ENCODE peak calls at places on chromosomes 4 and X, in seven cellular contexts. I is neural progenitor cell, E is GM23248, A is SK-N-SH, M is OCI-LY7, W is HCT116, G is hepatocyte. L is an unnamed sample.

GRCh38 chr4:86831262-86832090 is 17.7 kb downstream of the SLC10A6 start:
- DNase-seq in I (no peak), E (peak), A (no peak), M (no peak), W (peak), G (peak), L (no peak)

GRCh38 chrX:15929231-15929630 is 74.6 kb upstream of the AP1S2 start:
- DNase-seq in I (no peak), E (no peak), A (no peak), M (no peak), W (no peak), G (peak), L (no peak)

GRCh38 chrX:23003121-23003520 is 3.4 kb downstream of the DDX53 start:
- DNase-seq in I (no peak), E (peak), A (no peak), M (no peak), W (no peak), G (no peak), L (no peak)

GRCh38 chrX:135974279-135974856 is 580 bp upstream of the MMGT1 start:
- DNase-seq in I (peak), E (no peak), A (peak), M (peak), W (peak), G (peak), L (peak)

GRCh38 chr4:90080116-90080515 is 47.1 kb upstream of the CCSER1 start:
- DNase-seq in I (no peak), E (no peak), A (peak), M (no peak), W (no peak), G (no peak), L (peak)

GRCh38 chr4:88584471-88584900 is 7.8 kb upstream of the HERC3 start:
- DNase-seq in I (peak), E (no peak), A (no peak), M (no peak), W (no peak), G (no peak), L (no peak)

GRCh38 chr4:13919021-13919441 is 291.5 kb upstream of the BOD1L1 start:
- DNase-seq in I (no peak), E (peak), A (no peak), M (no peak), W (no peak), G (peak), L (no peak)

GRCh38 chrX:100700809-100701208 is 31.1 kb downstream of the SYTL4 start:
- DNase-seq in I (no peak), E (no peak), A (no peak), M (no peak), W (no peak), G (no peak), L (no peak)

GRCh38 chr4:175394213-175394612 is 417.9 kb downstream of the GPM6A start:
- DNase-seq in I (no peak), E (no peak), A (no peak), M (peak), W (no peak), G (no peak), L (no peak)

GRCh38 chr4:93888308-93888707 is 59.8 kb downstream of the ATOH1 start:
- DNase-seq in I (no peak), E (no peak), A (no peak), M (no peak), W (no peak), G (no peak), L (no peak)

GRCh38 chrX:120302434-120302833 is 8.8 kb downstream of the TMEM255A start:
- DNase-seq in I (peak), E (no peak), A (no peak), M (peak), W (no peak), G (peak), L (peak)

GRCh38 chrX:115940348-115940747 is 230.2 kb upstream of the AGTR2 start:
- DNase-seq in I (no peak), E (no peak), A (no peak), M (no peak), W (no peak), G (no peak), L (peak)

GRCh38 chrX:154738013-154738738 is 12.7 kb downstream of the GAB3 start:
- DNase-seq in I (no peak), E (peak), A (no peak), M (no peak), W (no peak), G (no peak), L (no peak)

GRCh38 chr4:6688879-6689505 is 4.7 kb upstream of the S100P start:
- DNase-seq in I (peak), E (peak), A (no peak), M (no peak), W (peak), G (peak), L (peak)

GRCh38 chrX:120450163-120450562 is 18.9 kb downstream of the LAMP2 start:
- DNase-seq in I (peak), E (peak), A (peak), M (peak), W (no peak), G (no peak), L (no peak)

GRCh38 chr4:56803473-56803872 is 18.0 kb downstream of the SPINK2 start:
- DNase-seq in I (no peak), E (no peak), A (no peak), M (peak), W (no peak), G (peak), L (peak)

GRCh38 chr4:182015893-182016292 is 227.3 kb upstream of the TENM3 start:
- DNase-seq in I (no peak), E (peak), A (no peak), M (no peak), W (no peak), G (no peak), L (no peak)

GRCh38 chr4:85861064-85861767 is 386.3 kb downstream of the ARHGAP24 start:
- DNase-seq in I (no peak), E (no peak), A (no peak), M (no peak), W (no peak), G (peak), L (no peak)

GRCh38 chrX:13028871-13029336 is 15.5 kb downstream of the FAM9C start:
- DNase-seq in I (no peak), E (no peak), A (no peak), M (no peak), W (no peak), G (peak), L (no peak)

GRCh38 chr4:24799544-24800272 is 4.3 kb downstream of the SOD3 start:
- DNase-seq in I (peak), E (peak), A (peak), M (no peak), W (no peak), G (no peak), L (no peak)

DNA sequence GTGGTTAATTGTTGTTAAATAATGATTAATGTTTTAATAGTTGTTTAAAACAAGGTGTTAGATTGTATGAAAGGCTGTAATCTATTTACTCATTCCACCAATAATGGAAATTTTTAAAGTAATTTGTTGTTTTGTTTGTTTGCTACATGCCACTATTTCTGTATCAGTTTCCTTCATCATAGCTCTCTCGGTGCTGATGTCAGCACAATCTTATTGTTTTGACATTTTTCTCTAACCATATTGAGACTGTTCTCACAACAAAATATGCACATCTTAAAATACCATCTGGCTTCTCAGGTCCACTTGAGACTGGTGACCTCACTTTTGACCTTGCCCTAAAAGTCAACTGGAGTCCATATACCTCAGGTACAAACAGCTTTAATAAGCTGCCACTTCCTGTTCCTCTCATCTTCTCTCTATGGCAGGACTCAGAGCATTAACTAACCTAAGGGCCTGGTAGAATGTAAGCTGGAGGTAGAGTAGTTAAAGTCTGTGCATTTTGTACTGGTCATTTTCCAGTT is 1.0 kb upstream of the GUCY1B1 start:
- DNase-seq in I (no peak), E (no peak), A (no peak), M (no peak), W (no peak), G (no peak), L (peak)
- H3K27ac ChIP-seq in I (no peak), E (no peak), A (no peak), M (no peak), W (no peak), G (no peak), L (no peak)

GRCh38 chr4:8759987-8760386 is 111.7 kb downstream of the HMX1 start:
- DNase-seq in I (no peak), E (no peak), A (no peak), M (no peak), W (no peak), G (no peak), L (no peak)

GRCh38 chr4:8761167-8761823 is 110.3 kb downstream of the HMX1 start:
- DNase-seq in I (no peak), E (no peak), A (no peak), M (no peak), W (no peak), G (no peak), L (no peak)

GRCh38 chr4:8762356-8762755 is 109.3 kb downstream of the HMX1 start:
- DNase-seq in I (no peak), E (no peak), A (no peak), M (no peak), W (no peak), G (no peak), L (no peak)

GRCh38 chr4:8761824-8762205 is 109.8 kb downstream of the HMX1 start:
- DNase-seq in I (no peak), E (no peak), A (no peak), M (no peak), W (no peak), G (no peak), L (no peak)

DNA sequence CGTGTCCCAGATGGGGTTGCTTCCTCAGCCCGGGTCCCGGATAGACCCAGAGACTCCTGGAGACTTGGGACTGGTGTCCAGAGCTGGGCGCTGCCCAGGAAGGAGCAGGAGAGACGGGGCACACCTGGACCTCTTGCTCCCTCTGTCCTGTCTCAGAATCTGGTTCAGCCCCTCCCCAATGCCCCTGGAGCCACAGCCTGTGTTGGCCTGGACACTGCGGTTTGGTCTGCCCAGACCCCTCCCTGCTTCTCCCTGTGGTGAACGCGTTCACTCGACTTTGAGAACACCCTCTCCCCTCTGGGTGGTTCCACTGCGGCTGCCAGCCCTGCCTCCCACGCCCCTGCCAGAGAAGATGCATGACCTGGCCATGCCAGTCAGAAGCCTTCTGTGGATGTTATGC is 111.1 kb downstream of the HMX1 start:
- DNase-seq in I (no peak), E (no peak), A (no peak), M (no peak), W (no peak), G (no peak), L (no peak)
- TF ChIP-seq EZH2phosphoT487 in I (no peak), E (no peak), A (no peak), M (no peak), W (no peak), G (no peak), L (no peak)

GRCh38 chr4:186137193-186137792 is 32.8 kb downstream of the FAM149A start:
- DNase-seq in I (no peak), E (peak), A (peak), M (peak), W (peak), G (peak), L (peak)

GRCh38 chr4:186132577-186133277 is 28.2 kb downstream of the FAM149A start:
- DNase-seq in I (peak), E (peak), A (no peak), M (peak), W (peak), G (peak), L (peak)

GRCh38 chr4:186128842-186129241 is 24.3 kb downstream of the FAM149A start:
- DNase-seq in I (no peak), E (no peak), A (no peak), M (no peak), W (no peak), G (no peak), L (no peak)

GRCh38 chr4:186131935-186132334 is 27.4 kb downstream of the FAM149A start:
- DNase-seq in I (no peak), E (no peak), A (no peak), M (no peak), W (no peak), G (no peak), L (no peak)

DNA sequence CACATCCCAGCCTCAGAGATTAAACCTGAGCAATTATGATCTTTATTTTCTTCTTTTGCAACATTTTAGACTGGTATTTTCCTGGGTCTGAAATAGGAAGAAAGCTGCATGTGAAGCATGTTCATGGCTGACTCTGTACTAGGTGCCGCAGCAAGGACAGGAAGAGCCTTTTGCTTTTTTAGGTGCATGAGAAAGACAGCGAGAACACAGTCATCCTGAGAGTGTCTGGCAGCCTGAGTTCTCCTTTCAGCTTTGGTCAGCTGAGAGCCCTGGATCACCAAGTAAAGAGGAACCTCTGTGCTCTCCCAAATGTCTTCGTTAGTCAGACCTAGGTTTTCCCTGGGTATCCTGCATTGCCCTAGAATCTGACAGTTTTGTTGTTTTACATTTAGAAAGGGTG is 29.8 kb downstream of the FAM149A start:
- DNase-seq in I (no peak), E (no peak), A (no peak), M (no peak), W (no peak), G (no peak), L (peak)
- H2AFZ ChIP-seq in I (no peak), E (no peak), A (no peak), M (no peak), W (no peak), G (no peak), L (peak)

GRCh38 chr4:150889306-150889705 is 125.8 kb downstream of the LRBA start:
- DNase-seq in I (no peak), E (no peak), A (no peak), M (no peak), W (no peak), G (no peak), L (no peak)

GRCh38 chr4:150888217-150888616 is 126.9 kb downstream of the LRBA start:
- DNase-seq in I (no peak), E (no peak), A (no peak), M (no peak), W (no peak), G (no peak), L (no peak)

GRCh38 chr4:150884625-150885024 is 130.5 kb downstream of the LRBA start:
- DNase-seq in I (no peak), E (no peak), A (no peak), M (no peak), W (no peak), G (no peak), L (no peak)

GRCh38 chr4:150888625-150889024 is 126.5 kb downstream of the LRBA start:
- DNase-seq in I (no peak), E (no peak), A (no peak), M (no peak), W (no peak), G (no peak), L (no peak)

GRCh38 chr4:150886597-150886996 is 128.5 kb downstream of the LRBA start:
- DNase-seq in I (no peak), E (peak), A (no peak), M (no peak), W (no peak), G (no peak), L (no peak)
- H3K27ac ChIP-seq in I (no peak), E (no peak), A (no peak), M (no peak), W (no peak), G (no peak), L (no peak)

DNA sequence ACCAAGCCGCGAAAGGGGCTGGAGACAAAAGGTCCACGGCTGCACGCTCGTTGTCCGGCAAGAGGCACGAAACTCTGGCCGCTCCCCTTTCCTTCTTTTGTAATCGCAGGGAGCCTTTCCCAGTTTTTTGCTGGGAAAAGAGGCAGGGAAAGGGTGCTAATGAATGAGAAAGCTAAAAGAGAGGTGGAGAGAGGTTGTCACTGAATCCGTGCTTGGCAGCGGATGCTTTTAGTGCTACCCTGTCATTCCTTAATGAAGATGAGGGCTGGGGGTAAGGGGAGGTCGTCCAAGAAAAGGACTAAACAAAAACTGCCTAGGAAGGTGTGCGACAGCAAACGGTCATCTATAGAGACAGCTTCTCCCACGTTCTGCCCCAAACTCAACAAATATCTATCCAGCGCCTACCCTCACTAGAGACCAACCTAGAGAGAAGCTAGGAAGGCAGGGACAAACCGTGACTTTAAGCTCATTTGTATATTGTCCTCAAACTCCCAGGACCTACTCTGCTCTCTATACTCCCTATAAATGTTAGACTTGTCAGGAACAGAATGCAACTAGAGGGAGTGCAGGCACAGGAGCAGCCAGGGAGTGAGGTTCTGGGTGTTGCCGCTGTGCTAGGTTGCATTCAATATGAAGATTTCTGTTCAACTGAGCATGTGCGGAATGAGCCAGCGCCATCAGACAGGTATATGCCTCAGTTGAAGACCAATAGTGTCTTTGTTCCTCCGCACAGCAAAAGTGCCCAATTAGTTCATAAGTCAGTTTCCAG is 755 bp upstream of the CASK start:
- DNase-seq in I (peak), E (peak), A (peak), M (peak), W (peak), G (peak), L (peak)
- TF ChIP-seq EZH2phosphoT487 in I (no peak), E (no peak), A (no peak), M (no peak), W (no peak), G (no peak), L (no peak)

GRCh38 chr4:48604041-48604440 is 114.0 kb downstream of the ZAR1 start:
- DNase-seq in I (no peak), E (no peak), A (no peak), M (no peak), W (no peak), G (no peak), L (no peak)

GRCh38 chr4:48602763-48603162 is 112.7 kb downstream of the ZAR1 start:
- DNase-seq in I (no peak), E (peak), A (no peak), M (no peak), W (no peak), G (no peak), L (no peak)

GRCh38 chr4:48604527-48604926 is 114.5 kb downstream of the ZAR1 start:
- DNase-seq in I (no peak), E (no peak), A (no peak), M (no peak), W (no peak), G (no peak), L (no peak)

GRCh38 chr4:48603366-48604003 is 113.4 kb downstream of the ZAR1 start:
- DNase-seq in I (no peak), E (no peak), A (no peak), M (no peak), W (no peak), G (peak), L (no peak)

DNA sequence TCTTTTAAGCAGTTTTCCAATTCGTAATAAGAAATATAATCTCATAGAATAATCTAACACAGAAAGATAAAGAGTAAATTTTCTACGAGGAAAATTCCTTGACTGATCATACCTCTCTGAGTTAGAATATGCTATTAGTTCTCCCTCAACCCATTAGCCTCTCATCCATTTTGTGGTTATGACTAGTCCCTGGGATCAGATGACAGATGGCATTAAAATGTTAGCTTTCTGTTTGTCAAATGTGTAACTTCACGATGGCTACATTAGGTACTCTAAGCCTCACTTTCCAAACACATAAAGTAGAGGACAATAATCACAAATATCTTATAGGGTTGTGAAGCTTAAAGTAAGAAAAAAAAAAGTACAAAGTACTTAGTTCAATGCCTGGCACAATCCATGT is 112.2 kb downstream of the ZAR1 start:
- DNase-seq in I (no peak), E (peak), A (no peak), M (no peak), W (no peak), G (no peak), L (no peak)
- H2AFZ ChIP-seq in I (no peak), E (no peak), A (no peak), M (no peak), W (no peak), G (no peak), L (no peak)

DNA sequence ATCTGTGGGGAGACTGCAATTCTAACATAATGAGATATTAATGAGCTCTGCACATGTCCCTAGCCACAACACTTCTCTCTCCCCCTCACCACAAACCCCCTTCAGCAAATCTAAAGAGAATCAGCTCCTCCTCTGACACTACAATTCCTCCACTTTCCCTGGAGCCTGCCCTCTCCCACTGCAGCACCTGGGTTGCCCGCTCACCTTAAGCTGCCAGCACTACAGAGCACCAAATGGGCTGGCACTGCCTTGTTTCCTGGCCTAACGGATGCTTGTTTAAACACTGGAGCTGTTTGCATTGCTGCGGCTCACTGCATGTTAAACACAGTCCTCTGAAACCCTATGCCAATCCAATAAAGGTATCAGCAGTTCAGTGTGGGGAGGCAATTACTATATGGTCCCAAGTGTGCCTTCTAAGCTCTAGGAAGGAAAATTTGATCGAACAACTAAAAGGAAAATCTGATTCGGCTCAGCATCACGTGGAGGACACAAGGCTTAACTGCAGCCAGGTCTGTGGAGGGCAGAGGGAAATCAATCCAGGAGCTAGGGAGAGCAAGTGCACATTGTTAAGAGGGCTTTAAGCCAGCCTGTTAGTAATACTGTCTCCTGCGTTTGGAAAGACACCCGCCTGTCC is 232.3 kb downstream of the MAML3 start:
- DNase-seq in I (peak), E (no peak), A (no peak), M (no peak), W (no peak), G (no peak), L (no peak)
- H3K27ac ChIP-seq in I (no peak), E (no peak), A (peak), M (no peak), W (no peak), G (no peak), L (no peak)